ENCODE peak calls at places on chromosomes 11 and 22, in four cellular contexts. B is A549, A is GM12878, H is IMR-90. L is an unnamed sample.
A peak's percentile ranks its signal among the peaks of the same experiment; 100 is the strongest.

GRCh38 chr11:32279672-32280071 is 155.7 kb downstream of the WT1 start:
- DNase-seq in B (no peak), A (no peak), H (no peak), L (no peak)

GRCh38 chr11:112968988-112969714 is 7.9 kb downstream of the NCAM1 start:
- DNase-seq in B (no peak), A (no peak), H (no peak), L (no peak)

GRCh38 chr11:115924744-115925567 is 420.7 kb upstream of the CADM1 start:
- DNase-seq in B (no peak), A (peak; percentile 99), H (peak; percentile 95), L (no peak)

GRCh38 chr22:17581056-17581455 is 17.8 kb downstream of the SLC25A18 start:
- DNase-seq in B (no peak), A (no peak), H (no peak), L (no peak)

GRCh38 chr11:30392221-30392784 is 69.4 kb downstream of the ARL14EP start:
- DNase-seq in B (no peak), A (no peak), H (no peak), L (no peak)

GRCh38 chr22:19430890-19431541 is 517 bp downstream of the HIRA start:
- DNase-seq in B (peak; percentile 11), A (no peak), H (peak; percentile 19), L (no peak)

GRCh38 chr22:31248965-31249940 is 37.2 kb downstream of the LIMK2 start:
- DNase-seq in B (no peak), A (no peak), H (no peak), L (no peak)

GRCh38 chr11:23542816-23543215 is 682.5 kb upstream of the CCDC179 start:
- DNase-seq in B (no peak), A (no peak), H (no peak), L (no peak)

GRCh38 chr11:65021003-65021402 is 6.2 kb upstream of the SNX15 start:
- DNase-seq in B (no peak), A (no peak), H (no peak), L (no peak)

GRCh38 chr11:67114275-67114896 is 4.7 kb upstream of the KDM2A start:
- DNase-seq in B (no peak), A (no peak), H (no peak), L (no peak)

GRCh38 chr11:74037309-74037708 is 28.4 kb upstream of the UCP3 start:
- DNase-seq in B (no peak), A (no peak), H (peak; percentile 49), L (no peak)

GRCh38 chr11:36131719-36132349 is 157.4 kb downstream of the COMMD9 start:
- DNase-seq in B (no peak), A (no peak), H (peak; percentile 63), L (peak; percentile 45)

GRCh38 chr22:45441158-45441557 is 27.7 kb downstream of the RIBC2 start:
- DNase-seq in B (peak; percentile 46), A (no peak), H (peak; percentile 68), L (no peak)

GRCh38 chr11:45544826-45545225 is 120.6 kb downstream of the CHST1 start:
- DNase-seq in B (no peak), A (no peak), H (no peak), L (no peak)

GRCh38 chr11:79431535-79431934 is 9.3 kb downstream of the TENM4 start:
- DNase-seq in B (no peak), A (no peak), H (peak; percentile 89), L (no peak)

GRCh38 chr22:21032843-21033688 is 705 bp upstream of the SLC7A4 start:
- DNase-seq in B (no peak), A (no peak), H (no peak), L (no peak)

GRCh38 chr11:77200351-77200750 is 72.3 kb downstream of the MYO7A start:
- DNase-seq in B (no peak), A (no peak), H (no peak), L (no peak)

GRCh38 chr11:74675761-74676160 is 55.5 kb downstream of the CHRDL2 start:
- DNase-seq in B (no peak), A (no peak), H (no peak), L (no peak)

GRCh38 chr11:77320351-77320750 is 18.9 kb upstream of the GDPD4 start:
- DNase-seq in B (no peak), A (no peak), H (peak; percentile 21), L (no peak)

GRCh38 chr11:127369301-127369968 is 368.9 kb upstream of the KIRREL3 start:
- DNase-seq in B (no peak), A (no peak), H (no peak), L (no peak)

GRCh38 chr11:18140145-18140544 is 7.8 kb downstream of the MRGPRX3 start:
- DNase-seq in B (no peak), A (no peak), H (no peak), L (no peak)

GRCh38 chr11:86934263-86934932 is 20.8 kb downstream of the FZD4 start:
- DNase-seq in B (no peak), A (no peak), H (no peak), L (no peak)

GRCh38 chr11:131980878-131981668 is 610.7 kb downstream of the NTM start:
- DNase-seq in B (no peak), A (no peak), H (no peak), L (no peak)

GRCh38 chr22:19111584-19111983 is 10.6 kb downstream of the DGCR2 start:
- DNase-seq in B (no peak), A (no peak), H (no peak), L (no peak)

GRCh38 chr22:46763051-46763705 is 728 bp downstream of the TBC1D22A start:
- DNase-seq in B (no peak), A (no peak), H (peak; percentile 7), L (peak; percentile 38)

GRCh38 chr11:12876340-12876739 is 132.8 kb upstream of the RASSF10 start:
- DNase-seq in B (no peak), A (no peak), H (no peak), L (no peak)
- TF ChIP-seq ELK1 in B (no peak), A (no peak), H (no peak), L (no peak)

GRCh38 chr22:26674211-26675190 is 17.1 kb downstream of the MIAT start:
- DNase-seq in B (no peak), A (peak; percentile 37), H (no peak), L (no peak)
- TF ChIP-seq ELK1 in B (no peak), A (no peak), H (no peak), L (no peak)

GRCh38 chr11:82980292-82980691 is 78.8 kb downstream of the DDIAS start:
- DNase-seq in B (peak; percentile 17), A (no peak), H (peak; percentile 84), L (no peak)
- TF ChIP-seq ELK1 in B (no peak), A (no peak), H (no peak), L (no peak)

DNA sequence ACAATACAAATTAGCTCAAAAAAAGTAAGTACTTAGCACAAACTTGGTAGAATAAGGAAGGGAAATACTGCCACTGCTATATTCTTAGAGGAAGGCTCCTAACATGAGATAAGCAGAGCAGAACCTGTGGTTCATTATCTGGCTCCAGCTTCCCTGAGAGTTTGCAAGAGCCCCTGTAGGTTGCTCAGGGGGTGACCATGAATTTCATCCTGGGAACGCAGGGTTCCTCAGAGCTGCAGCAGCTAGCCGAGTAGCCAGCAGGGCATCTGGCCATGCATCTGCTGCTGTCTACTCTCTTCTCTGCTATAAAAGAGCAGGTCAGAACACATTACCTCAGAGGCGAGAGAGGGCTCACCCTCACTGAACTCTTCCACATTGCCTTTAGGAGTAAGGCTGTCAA is 67.3 kb downstream of the TRPC6 start:
- DNase-seq in B (no peak), A (no peak), H (no peak), L (no peak)
- TF ChIP-seq ELK1 in B (no peak), A (no peak), H (no peak), L (no peak)

DNA sequence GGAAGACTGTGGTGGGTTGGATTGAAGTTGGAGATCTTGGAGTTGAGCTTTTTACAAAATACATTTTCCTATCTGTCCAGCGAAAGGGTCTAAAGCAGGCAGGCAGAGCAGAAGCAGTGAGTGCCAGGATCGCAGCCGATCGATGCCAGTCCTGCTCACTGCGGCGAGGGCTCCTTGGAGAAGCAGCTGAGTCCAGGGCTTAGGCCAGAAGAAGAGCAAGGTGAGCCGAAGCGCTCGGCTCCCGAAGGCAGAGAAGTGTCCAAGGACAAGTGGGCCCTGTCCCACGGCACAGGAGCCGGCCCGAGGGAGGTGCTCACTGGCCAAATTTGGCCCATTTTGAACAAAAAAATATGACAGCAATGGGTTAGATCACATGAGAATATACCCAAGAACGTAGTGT is 637.8 kb downstream of the BRD1 start:
- DNase-seq in B (no peak), A (no peak), H (no peak), L (no peak)
- TF ChIP-seq ELK1 in B (no peak), A (no peak), H (no peak), L (no peak)